ENCODE peak calls at places on chromosomes 12 and 14, in eight cellular contexts. One of them, this sample, is unnamed.

GRCh38 chr12:56358836-56359532 is 923 bp downstream of the STAT2 start:
- DNase-seq in iris pigment epithelial cell: peak
- DNase-seq in MV-4-11: peak
- DNase-seq in GM03348: peak
- DNase-seq in NCI-H1417: no peak
- DNase-seq in stimulated activated CD4-positive, alpha-beta T cell treated with anti-CD3 and anti-CD28 coated beads, TNF-alpha, amount 100 ng/mL, for 48 hours: no peak
- DNase-seq in activated naive CD4-positive, alpha-beta T cell: no peak
- DNase-seq in T1000: no peak
- DNase-seq in this sample: no peak

GRCh38 chr12:9649532-9649940 is 20.0 kb upstream of the CLEC2D start:
- DNase-seq in iris pigment epithelial cell: no peak
- DNase-seq in MV-4-11: peak
- DNase-seq in GM03348: no peak
- DNase-seq in NCI-H1417: no peak
- DNase-seq in stimulated activated CD4-positive, alpha-beta T cell treated with anti-CD3 and anti-CD28 coated beads, TNF-alpha, amount 100 ng/mL, for 48 hours: no peak
- DNase-seq in activated naive CD4-positive, alpha-beta T cell: no peak
- DNase-seq in T1000: no peak
- DNase-seq in this sample: peak

GRCh38 chr12:84924956-84925355 is 12.4 kb upstream of the SLC6A15 start:
- DNase-seq in iris pigment epithelial cell: peak
- DNase-seq in MV-4-11: no peak
- DNase-seq in GM03348: peak
- DNase-seq in NCI-H1417: no peak
- DNase-seq in stimulated activated CD4-positive, alpha-beta T cell treated with anti-CD3 and anti-CD28 coated beads, TNF-alpha, amount 100 ng/mL, for 48 hours: no peak
- DNase-seq in activated naive CD4-positive, alpha-beta T cell: no peak
- DNase-seq in T1000: no peak
- DNase-seq in this sample: no peak

GRCh38 chr12:91574975-91575374 is 392.4 kb upstream of the DCN start:
- DNase-seq in iris pigment epithelial cell: no peak
- DNase-seq in MV-4-11: no peak
- DNase-seq in GM03348: no peak
- DNase-seq in NCI-H1417: no peak
- DNase-seq in stimulated activated CD4-positive, alpha-beta T cell treated with anti-CD3 and anti-CD28 coated beads, TNF-alpha, amount 100 ng/mL, for 48 hours: no peak
- DNase-seq in activated naive CD4-positive, alpha-beta T cell: no peak
- DNase-seq in T1000: no peak
- DNase-seq in this sample: no peak

GRCh38 chr12:50390284-50390683 is 6.1 kb downstream of the FAM186A start:
- DNase-seq in iris pigment epithelial cell: peak
- DNase-seq in MV-4-11: no peak
- DNase-seq in GM03348: peak
- DNase-seq in NCI-H1417: no peak
- DNase-seq in stimulated activated CD4-positive, alpha-beta T cell treated with anti-CD3 and anti-CD28 coated beads, TNF-alpha, amount 100 ng/mL, for 48 hours: no peak
- DNase-seq in activated naive CD4-positive, alpha-beta T cell: no peak
- DNase-seq in T1000: no peak
- DNase-seq in this sample: no peak

GRCh38 chr12:80823393-80823792 is 106.7 kb downstream of the MYF5 start:
- DNase-seq in iris pigment epithelial cell: no peak
- DNase-seq in MV-4-11: no peak
- DNase-seq in GM03348: no peak
- DNase-seq in NCI-H1417: no peak
- DNase-seq in stimulated activated CD4-positive, alpha-beta T cell treated with anti-CD3 and anti-CD28 coated beads, TNF-alpha, amount 100 ng/mL, for 48 hours: no peak
- DNase-seq in activated naive CD4-positive, alpha-beta T cell: no peak
- DNase-seq in T1000: no peak
- DNase-seq in this sample: no peak

GRCh38 chr14:98022541-98023520 is 1225.6 kb downstream of the VRK1 start:
- DNase-seq in iris pigment epithelial cell: no peak
- DNase-seq in MV-4-11: no peak
- DNase-seq in GM03348: no peak
- DNase-seq in NCI-H1417: no peak
- DNase-seq in stimulated activated CD4-positive, alpha-beta T cell treated with anti-CD3 and anti-CD28 coated beads, TNF-alpha, amount 100 ng/mL, for 48 hours: no peak
- DNase-seq in activated naive CD4-positive, alpha-beta T cell: no peak
- DNase-seq in T1000: no peak
- DNase-seq in this sample: no peak

GRCh38 chr12:103387385-103387784 is 108.4 kb downstream of the C12orf42 start:
- DNase-seq in iris pigment epithelial cell: no peak
- DNase-seq in MV-4-11: no peak
- DNase-seq in GM03348: no peak
- DNase-seq in NCI-H1417: peak
- DNase-seq in stimulated activated CD4-positive, alpha-beta T cell treated with anti-CD3 and anti-CD28 coated beads, TNF-alpha, amount 100 ng/mL, for 48 hours: no peak
- DNase-seq in activated naive CD4-positive, alpha-beta T cell: no peak
- DNase-seq in T1000: no peak
- DNase-seq in this sample: no peak